ENCODE peak calls at places on chromosome 18, in four cellular contexts. G, C, K and R are unnamed samples.

GRCh38 chr18:78561757-78562445 is 417.7 kb upstream of the SALL3 start:
- DNase-seq in C (no peak), G (no peak), K (peak), R (no peak)

GRCh38 chr18:55268629-55269275 is 309.5 kb upstream of the CCDC68 start:
- DNase-seq in K (no peak), C (no peak), G (no peak), R (no peak)

GRCh38 chr18:63292844-63293683 is 26.5 kb downstream of the BCL2 start:
- DNase-seq in K (peak), C (no peak), G (no peak), R (peak)

GRCh38 chr18:45793295-45793965 is 32.0 kb upstream of the SIGLEC15 start:
- DNase-seq in C (no peak), G (no peak), K (no peak), R (no peak)

GRCh38 chr18:70431203-70431624 is 142.4 kb downstream of the SOCS6 start:
- DNase-seq in K (no peak), G (no peak), C (no peak), R (no peak)

GRCh38 chr18:45775241-45775676 is 50.2 kb upstream of the SIGLEC15 start:
- DNase-seq in K (peak), G (peak), C (peak), R (peak)

GRCh38 chr18:10247402-10248117 is 206.9 kb upstream of the APCDD1 start:
- DNase-seq in C (no peak), G (peak), K (peak), R (no peak)

GRCh38 chr18:26271917-26272549 is 45.8 kb downstream of the TAF4B start:
- DNase-seq in C (no peak), K (peak), G (no peak), R (no peak)

GRCh38 chr18:10659000-10659399 is 133.2 kb downstream of the NAPG start:
- DNase-seq in C (no peak), G (no peak), K (no peak), R (no peak)

GRCh38 chr18:24831091-24831490 is 370.7 kb downstream of the HRH4 start:
- DNase-seq in C (no peak), K (no peak), G (no peak), R (no peak)

GRCh38 chr18:56569391-56569790 is 69.0 kb downstream of the TXNL1 start:
- DNase-seq in K (no peak), G (no peak), C (no peak), R (no peak)

GRCh38 chr18:3773303-3773702 is 323.3 kb downstream of the TGIF1 start:
- DNase-seq in G (no peak), K (no peak), C (no peak), R (no peak)

GRCh38 chr18:42287047-42287446 is 332.0 kb downstream of the PIK3C3 start:
- DNase-seq in G (no peak), K (no peak), C (no peak), R (no peak)

GRCh38 chr18:14958701-14959100 is 210.7 kb downstream of the ANKRD30B start:
- DNase-seq in K (no peak), C (no peak), G (no peak), R (no peak)

GRCh38 chr18:46320928-46321855 is 217.0 kb downstream of the HAUS1 start:
- DNase-seq in G (no peak), K (no peak), C (no peak), R (no peak)

GRCh38 chr18:28177828-28178635 is 1.1 kb upstream of the CDH2 start:
- DNase-seq in C (no peak), K (peak), G (peak), R (no peak)

GRCh38 chr18:10235553-10235952 is 218.9 kb upstream of the APCDD1 start:
- DNase-seq in K (no peak), C (no peak), G (no peak), R (no peak)

GRCh38 chr18:34039194-34039593 is 185.5 kb downstream of the NOL4 start:
- DNase-seq in C (no peak), K (no peak), G (no peak), R (no peak)

GRCh38 chr18:78983530-78983929 is 3.9 kb downstream of the SALL3 start:
- DNase-seq in C (no peak), K (no peak), G (no peak), R (no peak)

GRCh38 chr18:60017371-60017770 is 117.6 kb downstream of the PMAIP1 start:
- DNase-seq in C (no peak), K (peak), G (no peak), R (no peak)

GRCh38 chr18:78292602-78293001 is 687.0 kb upstream of the SALL3 start:
- DNase-seq in C (no peak), K (no peak), G (no peak), R (no peak)

GRCh38 chr18:13500227-13500865 is 226.0 kb downstream of the FAM210A start:
- DNase-seq in C (no peak), K (peak), G (no peak), R (no peak)

GRCh38 chr18:985301-985700 is 80.6 kb downstream of the ADCYAP1 start:
- DNase-seq in G (no peak), C (no peak), K (no peak), R (no peak)

GRCh38 chr18:48951448-48952286 is 902 bp upstream of the SMAD7 start:
- DNase-seq in C (peak), K (peak), G (peak), R (peak)

GRCh38 chr18:48954837-48955527 is 4.2 kb upstream of the SMAD7 start:
- DNase-seq in C (no peak), K (no peak), G (no peak), R (peak)

GRCh38 chr18:48950536-48951447 is at the start of gene SMAD7:
- DNase-seq in C (no peak), K (peak), G (peak), R (no peak)

GRCh38 chr18:48952287-48953095 is 1.7 kb upstream of the SMAD7 start:
- DNase-seq in K (peak), C (peak), G (peak), R (peak)

DNA sequence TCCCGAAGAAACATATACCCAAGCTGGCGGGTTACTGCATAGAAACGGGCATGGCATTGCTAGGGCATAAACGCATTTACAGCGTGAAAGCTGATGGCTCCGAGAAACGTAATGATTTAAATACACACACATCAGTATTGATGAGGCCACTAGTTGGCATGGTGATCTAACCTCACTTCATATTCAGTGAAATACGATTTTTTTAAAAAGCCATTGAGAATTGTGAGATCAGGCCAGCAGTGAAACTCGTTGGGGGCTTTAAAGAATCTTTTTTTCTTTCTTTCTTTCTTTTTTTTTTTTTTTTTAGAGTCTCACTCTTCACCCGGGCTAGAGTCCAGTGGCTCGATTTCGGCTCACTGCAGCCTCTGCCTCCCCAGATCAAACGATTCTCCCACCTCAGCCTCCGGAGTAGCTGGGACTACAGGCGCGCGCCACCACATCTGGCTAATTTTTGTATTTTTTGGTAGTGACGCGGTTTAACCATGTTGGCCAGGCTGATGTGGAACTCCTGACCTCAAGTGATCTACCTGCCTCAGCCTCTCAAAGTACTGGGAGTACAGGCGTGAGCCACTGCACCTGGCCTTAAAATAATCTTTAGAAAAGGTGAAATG is 2.4 kb upstream of the SMAD7 start:
- DNase-seq in C (no peak), K (no peak), G (no peak), R (peak)
- H3K4me3 ChIP-seq in C (peak), K (peak), G (peak), R (peak)

GRCh38 chr18:6363216-6363615 is 51.5 kb downstream of the L3MBTL4 start:
- DNase-seq in C (no peak), K (no peak), G (no peak), R (no peak)

GRCh38 chr18:6366776-6367175 is 47.9 kb downstream of the L3MBTL4 start:
- DNase-seq in G (no peak), K (no peak), C (no peak), R (no peak)

GRCh38 chr18:6365385-6365784 is 49.3 kb downstream of the L3MBTL4 start:
- DNase-seq in C (no peak), K (no peak), G (no peak), R (no peak)

GRCh38 chr18:6367208-6367607 is 47.5 kb downstream of the L3MBTL4 start:
- DNase-seq in G (no peak), C (no peak), K (no peak), R (no peak)

GRCh38 chr18:6362559-6363129 is 52.1 kb downstream of the L3MBTL4 start:
- DNase-seq in C (no peak), G (no peak), K (no peak), R (no peak)
- TF ChIP-seq POLR2AphosphoS5 in C (no peak), G (no peak), K (no peak), R (no peak)

DNA sequence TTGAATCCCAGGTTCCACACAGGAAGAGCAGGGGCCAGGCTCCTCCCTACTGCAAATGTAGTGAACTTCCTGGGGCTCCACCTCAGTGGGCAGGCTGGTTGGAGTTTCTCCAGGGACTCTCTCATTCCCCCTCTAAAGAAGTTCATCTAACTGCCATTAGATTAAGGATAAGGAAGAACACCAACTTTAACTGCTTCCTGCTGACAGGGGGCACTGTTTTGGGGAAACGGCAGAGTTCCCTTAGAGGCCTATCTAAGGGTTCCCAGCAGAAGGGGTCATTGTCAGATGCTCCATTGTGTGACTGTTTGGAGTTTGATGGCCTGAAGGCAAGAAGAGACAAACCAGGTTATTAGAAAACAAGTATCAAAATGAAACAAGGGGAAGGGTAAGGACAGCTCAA is 2159.7 kb upstream of the PIK3C3 start:
- DNase-seq in G (no peak), C (no peak), K (no peak), R (no peak)
- TF ChIP-seq CTCF in G (no peak), C (no peak), K (no peak), R (no peak)

GRCh38 chr18:5295231-5295920 is at the start of gene ZBTB14:
- DNase-seq in K (peak), G (peak), C (peak), R (peak)

GRCh38 chr18:5295981-5296705 is 617 bp upstream of the ZBTB14 start:
- DNase-seq in G (peak), C (peak), K (peak), R (peak)

GRCh38 chr18:5298156-5298852 is 2.8 kb upstream of the ZBTB14 start:
- DNase-seq in K (peak), G (no peak), C (no peak), R (no peak)

GRCh38 chr18:5296706-5297320 is 1.3 kb upstream of the ZBTB14 start:
- DNase-seq in C (peak), G (peak), K (peak), R (peak)

DNA sequence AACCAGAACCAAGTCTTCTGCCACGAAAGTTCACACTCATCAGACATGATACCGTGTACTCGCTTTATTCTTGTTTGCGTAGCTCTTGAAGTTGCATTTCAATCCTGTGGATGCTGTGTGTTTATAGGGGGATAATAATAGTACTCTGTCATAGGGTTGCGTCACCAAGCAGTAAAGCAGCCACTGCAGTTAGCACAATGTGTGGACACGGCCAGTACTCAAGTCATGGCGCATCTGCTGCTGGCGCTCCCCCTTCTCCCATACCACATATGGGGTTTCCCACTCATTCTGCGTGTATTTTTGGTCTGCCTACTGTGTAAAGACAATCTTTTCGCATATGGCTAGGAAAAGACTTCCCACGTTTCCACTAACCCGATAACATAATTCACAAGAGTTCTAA is 2.1 kb upstream of the ZBTB14 start:
- DNase-seq in C (no peak), K (no peak), G (no peak), R (no peak)
- H3K4me3 ChIP-seq in C (no peak), K (no peak), G (no peak), R (no peak)

GRCh38 chr18:31486165-31486564 is 11.8 kb upstream of the DSG2 start:
- DNase-seq in C (no peak), K (no peak), G (no peak), R (no peak)
- TF ChIP-seq POLR2AphosphoS5 in C (no peak), K (no peak), G (no peak), R (no peak)

GRCh38 chr18:37536646-37537045 is 29.0 kb downstream of the CELF4 start:
- DNase-seq in G (no peak), C (no peak), K (no peak), R (peak)

GRCh38 chr18:37532917-37533316 is 32.7 kb downstream of the CELF4 start:
- DNase-seq in K (no peak), G (no peak), C (no peak), R (no peak)

GRCh38 chr18:37534627-37535026 is 31.0 kb downstream of the CELF4 start:
- DNase-seq in G (peak), C (no peak), K (no peak), R (no peak)

GRCh38 chr18:37535968-37536367 is 29.6 kb downstream of the CELF4 start:
- DNase-seq in G (no peak), C (no peak), K (no peak), R (no peak)

DNA sequence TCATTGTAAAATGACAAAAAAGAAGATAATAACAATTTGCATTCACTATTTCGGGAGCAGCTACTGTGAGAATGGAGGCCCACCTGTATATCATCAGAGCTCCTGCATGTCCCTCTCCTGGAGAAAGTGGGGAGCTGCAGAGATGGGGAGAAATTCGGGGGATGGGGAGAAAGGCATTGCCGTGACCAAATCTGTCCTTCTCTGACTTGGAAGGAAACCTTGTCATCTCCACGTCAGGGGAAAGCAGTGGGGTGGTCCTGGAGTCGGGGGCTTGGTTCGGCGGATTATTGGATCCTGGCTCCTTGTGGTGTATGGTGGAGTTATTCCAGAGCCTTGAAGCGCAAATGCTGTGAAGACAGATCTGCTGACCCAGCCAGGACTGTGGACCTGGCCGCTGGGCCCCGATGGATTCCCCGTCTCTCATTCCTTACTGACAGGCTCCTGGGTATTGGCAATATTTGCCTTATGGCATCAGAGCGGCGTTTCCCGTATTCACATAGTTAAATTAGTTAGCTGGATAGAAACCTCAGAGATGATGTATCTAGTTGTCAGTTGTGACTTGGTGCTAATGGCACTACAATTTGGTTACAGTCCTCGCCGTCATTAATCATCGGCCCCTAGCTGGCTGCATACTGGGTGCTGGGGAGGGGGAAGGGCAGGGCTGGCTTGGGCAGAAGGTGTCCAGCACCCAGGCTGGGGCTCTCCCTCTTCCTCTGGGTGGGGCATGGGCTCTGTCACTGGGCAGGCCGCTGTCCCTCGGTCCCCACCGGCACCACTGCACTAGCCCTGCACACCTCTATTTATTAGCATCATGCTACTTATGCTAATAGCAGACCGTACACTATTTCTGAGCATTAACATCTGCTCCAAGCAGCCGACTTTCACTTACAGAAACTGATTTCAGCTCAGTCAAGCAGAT is 31.7 kb downstream of the CELF4 start:
- DNase-seq in K (no peak), G (no peak), C (no peak), R (no peak)
- TF ChIP-seq CTCF in K (no peak), G (peak), C (no peak), R (no peak)

GRCh38 chr18:58416704-58417683 is 211.9 kb downstream of the ALPK2 start:
- DNase-seq in G (no peak), C (no peak), K (peak), R (no peak)

GRCh38 chr18:58419587-58420199 is 209.2 kb downstream of the ALPK2 start:
- DNase-seq in G (no peak), C (no peak), K (no peak), R (no peak)

GRCh38 chr18:58417752-58418151 is 211.1 kb downstream of the ALPK2 start:
- DNase-seq in G (no peak), C (no peak), K (no peak), R (no peak)

GRCh38 chr18:58416014-58416703 is 212.7 kb downstream of the ALPK2 start:
- DNase-seq in G (no peak), C (no peak), K (no peak), R (no peak)

DNA sequence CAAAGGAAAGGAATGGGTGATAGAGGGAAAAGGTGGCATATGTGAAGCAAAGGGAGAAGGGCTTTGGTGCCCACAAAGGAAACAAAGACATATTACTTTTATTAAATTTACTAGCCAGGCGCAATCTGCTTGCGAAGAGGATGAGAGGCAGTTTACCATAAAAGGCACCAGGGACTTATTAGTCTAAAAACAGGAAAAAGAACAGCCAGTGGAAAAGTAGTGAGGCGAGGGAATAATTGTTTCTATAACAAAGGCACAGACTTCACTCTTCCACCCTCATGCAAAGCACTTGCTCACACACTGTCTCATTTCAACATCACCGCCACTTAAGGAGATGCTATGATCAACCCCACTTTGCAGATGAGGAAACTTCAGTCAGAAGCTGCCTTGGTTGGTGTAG is 210.5 kb downstream of the ALPK2 start:
- DNase-seq in G (no peak), K (no peak), C (no peak), R (no peak)
- H3K4me3 ChIP-seq in G (no peak), K (no peak), C (no peak), R (no peak)

GRCh38 chr18:32018331-32019250 is at the start of gene RNF125:
- DNase-seq in C (peak), G (peak), K (peak), R (peak)
- TF ChIP-seq POLR2AphosphoS5 in C (peak), G (no peak), K (peak), R (peak)

DNA sequence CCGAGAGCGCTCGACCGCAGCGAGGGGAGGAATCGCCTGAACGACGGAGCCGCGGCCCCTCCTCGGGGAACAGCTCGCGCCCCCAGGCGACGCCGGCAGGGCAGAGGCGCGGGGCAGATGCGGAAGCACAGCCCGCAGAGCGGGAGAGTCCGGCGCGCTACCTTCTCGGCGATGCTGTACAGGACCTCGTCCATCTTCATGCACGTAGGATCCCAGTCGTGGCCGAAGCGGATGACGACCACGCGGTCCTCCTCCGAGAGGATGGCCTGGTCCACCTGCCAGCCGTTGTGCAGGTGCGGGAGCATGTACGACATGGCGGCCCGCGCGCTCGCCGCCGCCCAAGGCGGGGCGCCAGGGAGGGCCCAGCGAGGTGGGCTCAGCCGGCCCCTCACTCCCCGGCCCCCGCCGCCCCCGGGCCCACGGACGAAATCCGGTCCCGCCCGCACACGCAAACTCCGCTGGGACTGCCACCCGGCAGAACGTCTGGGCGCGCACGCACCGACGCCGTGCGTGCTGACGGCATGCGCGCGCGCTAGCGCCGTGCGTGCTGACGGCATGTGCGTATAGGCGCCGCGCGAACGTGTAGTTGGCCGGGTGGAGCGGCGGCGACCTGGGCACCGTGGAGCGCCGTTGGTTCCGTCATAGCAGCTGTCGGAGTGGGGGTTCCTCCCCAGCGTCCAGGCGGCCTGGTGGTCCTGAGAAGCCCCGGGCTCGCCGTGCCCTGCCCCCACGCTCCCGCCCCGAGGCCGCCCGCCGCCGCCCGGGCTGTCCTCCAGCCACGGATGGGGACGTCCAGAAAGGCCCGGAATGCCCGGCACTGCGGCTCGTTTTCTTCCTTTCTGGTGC is at the start of gene TXNL4A:
- DNase-seq in C (peak), G (peak), K (peak), R (peak)
- TF ChIP-seq CTCF in C (no peak), G (peak), K (peak), R (peak)